ENCODE peak calls at places on chromosomes 16 and 17, in four cellular contexts. N, P, U and S are unnamed samples.

GRCh38 chr16:46859719-46860152 is 24.4 kb upstream of the GPT2 start:
- DNase-seq in P (no peak), N (peak), U (no peak), S (peak)

GRCh38 chr17:55607736-55608341 is 96.6 kb upstream of the SMIM36 start:
- DNase-seq in P (no peak), U (no peak), N (peak), S (peak)

GRCh38 chr16:64589836-64590235 is 532.0 kb downstream of the CDH11 start:
- DNase-seq in N (peak), U (no peak), P (no peak), S (no peak)

GRCh38 chr17:67019126-67019507 is 25.2 kb upstream of the CACNG1 start:
- DNase-seq in N (no peak), U (no peak), P (no peak), S (no peak)

GRCh38 chr17:16374129-16374528 is 6.8 kb upstream of the UBB start:
- DNase-seq in P (no peak), U (no peak), N (peak), S (peak)

GRCh38 chr16:89193021-89193575 is 7.2 kb downstream of the SLC22A31 start:
- DNase-seq in U (peak), P (no peak), N (peak), S (no peak)

GRCh38 chr17:36885161-36885735 is 52.0 kb upstream of the LHX1 start:
- DNase-seq in U (no peak), P (no peak), N (no peak), S (no peak)

GRCh38 chr16:14338969-14339368 is 267.9 kb downstream of the MRTFB start:
- DNase-seq in U (no peak), P (no peak), N (no peak), S (no peak)

GRCh38 chr16:1345087-1345486 is 6.6 kb downstream of the TSR3 start:
- DNase-seq in P (no peak), N (no peak), U (no peak), S (no peak)

GRCh38 chr17:18321309-18321708 is 6.2 kb downstream of the SMCR8 start:
- DNase-seq in N (no peak), P (no peak), U (peak), S (no peak)

GRCh38 chr17:78034429-78035091 is 76.1 kb downstream of the TNRC6C start:
- DNase-seq in N (peak), P (no peak), U (no peak), S (no peak)

GRCh38 chr16:30458561-30459394 is 13.1 kb upstream of the SEPHS2 start:
- DNase-seq in P (peak), N (no peak), U (no peak), S (no peak)

GRCh38 chr17:67475161-67475887 is 98.2 kb downstream of the PITPNC1 start:
- DNase-seq in P (peak), N (peak), U (no peak), S (peak)

GRCh38 chr16:68526143-68526781 is 12.8 kb upstream of the ZFP90 start:
- DNase-seq in U (no peak), P (no peak), N (no peak), S (no peak)

GRCh38 chr17:47803201-47803600 is 18.4 kb downstream of the OSBPL7 start:
- DNase-seq in P (no peak), U (no peak), N (no peak), S (no peak)
- TF ChIP-seq CEBPB in P (no peak), U (no peak), N (no peak), S (no peak)

GRCh38 chr17:38628441-38628840 is 22.7 kb upstream of the SRCIN1 start:
- DNase-seq in U (peak), P (no peak), N (peak), S (peak)

GRCh38 chr17:38632334-38632733 is 26.6 kb upstream of the SRCIN1 start:
- DNase-seq in U (no peak), P (no peak), N (no peak), S (no peak)

GRCh38 chr17:38625482-38625881 is 19.7 kb upstream of the SRCIN1 start:
- DNase-seq in U (no peak), N (no peak), P (no peak), S (no peak)

GRCh38 chr17:38627957-38628356 is 22.2 kb upstream of the SRCIN1 start:
- DNase-seq in U (no peak), N (no peak), P (no peak), S (no peak)
- TF ChIP-seq RCOR1 in U (no peak), N (no peak), P (no peak), S (no peak)

GRCh38 chr17:62791235-62792121 is 16.6 kb downstream of the MARCHF10 start:
- DNase-seq in N (peak), P (no peak), U (no peak), S (peak)
- TF ChIP-seq CEBPB in N (peak), P (no peak), U (no peak), S (no peak)

GRCh38 chr16:8377864-8378263 is 212.4 kb downstream of the TMEM114 start:
- DNase-seq in N (no peak), U (no peak), P (no peak), S (no peak)
- TF ChIP-seq RCOR1 in N (no peak), U (no peak), P (no peak), S (no peak)

GRCh38 chr16:12801511-12802042 is 2.1 kb downstream of the CPPED1 start:
- DNase-seq in U (no peak), N (peak), P (peak), S (peak)
- TF ChIP-seq CEBPB in U (peak), N (no peak), P (peak), S (no peak)

DNA sequence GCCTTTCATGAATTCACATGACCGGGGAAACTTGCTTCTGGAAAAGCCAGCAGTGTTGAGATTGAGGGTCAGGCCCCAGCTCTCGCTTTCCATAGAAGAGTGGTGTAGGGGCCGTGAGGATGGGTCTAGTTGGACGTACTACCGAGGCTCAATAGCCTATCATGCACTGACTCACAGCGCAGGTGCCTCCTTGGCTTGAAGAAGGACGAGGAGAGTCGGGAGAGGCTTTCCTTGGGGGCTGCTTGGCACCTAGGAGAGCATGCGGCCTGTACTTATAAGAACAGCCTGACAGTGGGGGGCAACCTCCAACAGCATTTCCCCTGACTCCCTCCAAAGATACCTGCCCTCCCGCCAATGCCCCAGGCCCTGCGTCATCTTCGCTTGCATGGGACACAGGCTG is 37.6 kb downstream of the WSCD1 start:
- DNase-seq in P (no peak), N (no peak), U (no peak), S (no peak)
- TF ChIP-seq RCOR1 in P (no peak), N (no peak), U (no peak), S (no peak)

DNA sequence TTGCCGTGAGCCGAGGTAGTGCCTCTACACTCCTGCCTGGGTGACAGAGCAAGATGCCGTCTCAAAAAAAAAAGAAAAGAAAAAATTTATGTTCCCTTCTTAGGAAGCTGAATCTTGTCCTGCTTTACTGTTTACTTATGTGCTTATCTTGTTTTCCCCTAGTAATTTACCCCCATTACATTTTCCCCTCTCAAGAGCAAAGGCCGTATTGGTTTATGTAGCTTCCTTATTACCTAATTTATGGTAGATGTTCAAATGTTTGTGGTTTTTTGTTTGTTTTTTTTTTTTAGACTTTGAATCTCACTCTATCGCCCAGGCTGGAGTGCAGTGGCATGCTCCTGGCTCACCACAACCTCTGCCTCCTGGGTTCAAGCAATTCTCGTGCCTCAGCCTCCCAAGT is 10.3 kb upstream of the SLC52A1 start:
- DNase-seq in P (no peak), U (no peak), N (no peak), S (no peak)
- TF ChIP-seq CEBPB in P (no peak), U (no peak), N (no peak), S (no peak)

GRCh38 chr16:71412270-71413160 is 29.3 kb downstream of the TLE7 start:
- DNase-seq in U (peak), P (no peak), N (peak), S (peak)
- TF ChIP-seq RCOR1 in U (no peak), P (no peak), N (no peak), S (no peak)

GRCh38 chr17:8072339-8072726 is 15.2 kb downstream of the ALOX12B start:
- DNase-seq in U (no peak), N (no peak), P (no peak), S (no peak)
- TF ChIP-seq CEBPB in U (no peak), N (no peak), P (no peak), S (no peak)

GRCh38 chr17:45160505-45161287 is 979 bp upstream of the HEXIM2 start:
- DNase-seq in N (peak), U (peak), P (no peak), S (peak)
- TF ChIP-seq RCOR1 in N (no peak), U (no peak), P (no peak), S (no peak)